ENCODE peak calls at places on chromosomes 2 and 18, in six cellular contexts. U, P, N, L, H and D are unnamed samples.

GRCh38 chr2:184067502-184067901 is 530.8 kb upstream of the ZNF804A start:
- DNase-seq in P (no peak), L (no peak), N (no peak), U (no peak), H (no peak), D (no peak)

GRCh38 chr2:119921825-119922224 is 91.1 kb upstream of the EPB41L5 start:
- DNase-seq in U (no peak), P (no peak), L (no peak), H (no peak), N (no peak), D (no peak)

GRCh38 chr2:101440127-101440738 is 34.7 kb downstream of the RFX8 start:
- DNase-seq in L (no peak), P (no peak), N (peak; percentile 43), U (no peak), H (no peak), D (no peak)

GRCh38 chr2:230525682-230526081 is 109.7 kb downstream of the SP100 start:
- DNase-seq in U (no peak), L (no peak), P (no peak), N (peak; percentile 19), H (no peak), D (no peak)

GRCh38 chr18:47996091-47996541 is 65.7 kb upstream of the SMAD2 start:
- DNase-seq in N (no peak), L (no peak), H (no peak), U (no peak), P (no peak), D (no peak)

GRCh38 chr2:19818039-19818438 is 83.7 kb downstream of the TTC32 start:
- DNase-seq in H (no peak), N (no peak), U (no peak), P (peak; percentile 7), L (no peak), D (no peak)

GRCh38 chr2:70482401-70482800 is 71.2 kb downstream of the TGFA start:
- DNase-seq in L (no peak), N (no peak), U (no peak), H (no peak), P (no peak), D (no peak)

GRCh38 chr2:232418056-232418455 is 11.4 kb downstream of the ALPG start:
- DNase-seq in H (no peak), L (no peak), P (no peak), U (no peak), N (no peak), D (no peak)

GRCh38 chr18:61727241-61727640 is 165.6 kb downstream of the RNF152 start:
- DNase-seq in N (no peak), P (no peak), H (no peak), U (no peak), L (no peak), D (no peak)

GRCh38 chr2:197205590-197206215 is 104.9 kb downstream of the ANKRD44 start:
- DNase-seq in P (no peak), L (peak; percentile 56), N (no peak), U (no peak), H (no peak), D (no peak)

GRCh38 chr2:158796606-158797005 is 1.5 kb downstream of the DAPL1 start:
- DNase-seq in L (no peak), U (no peak), P (no peak), N (no peak), H (no peak), D (no peak)

GRCh38 chr2:72676341-72677025 is 149.3 kb downstream of the EXOC6B start:
- DNase-seq in U (no peak), L (no peak), P (no peak), N (peak; percentile 6), H (no peak), D (no peak)

GRCh38 chr2:28895189-28895893 is 874 bp downstream of the WDR43 start:
- DNase-seq in N (peak; percentile 54), L (no peak), P (peak; percentile 53), U (peak; percentile 23), H (no peak), D (peak; percentile 14)

GRCh38 chr2:180705122-180705521 is 275.3 kb upstream of the UBE2E3 start:
- DNase-seq in L (no peak), N (no peak), H (no peak), P (no peak), U (no peak), D (no peak)

GRCh38 chr18:75214766-75215515 is 4.3 kb downstream of the TSHZ1 start:
- DNase-seq in L (no peak), P (no peak), U (no peak), H (no peak), N (peak; percentile 20), D (no peak)

GRCh38 chr2:162430323-162430722 is 86.4 kb downstream of the GCA start:
- DNase-seq in P (no peak), N (peak; percentile 21), U (no peak), H (no peak), L (no peak), D (no peak)

DNA sequence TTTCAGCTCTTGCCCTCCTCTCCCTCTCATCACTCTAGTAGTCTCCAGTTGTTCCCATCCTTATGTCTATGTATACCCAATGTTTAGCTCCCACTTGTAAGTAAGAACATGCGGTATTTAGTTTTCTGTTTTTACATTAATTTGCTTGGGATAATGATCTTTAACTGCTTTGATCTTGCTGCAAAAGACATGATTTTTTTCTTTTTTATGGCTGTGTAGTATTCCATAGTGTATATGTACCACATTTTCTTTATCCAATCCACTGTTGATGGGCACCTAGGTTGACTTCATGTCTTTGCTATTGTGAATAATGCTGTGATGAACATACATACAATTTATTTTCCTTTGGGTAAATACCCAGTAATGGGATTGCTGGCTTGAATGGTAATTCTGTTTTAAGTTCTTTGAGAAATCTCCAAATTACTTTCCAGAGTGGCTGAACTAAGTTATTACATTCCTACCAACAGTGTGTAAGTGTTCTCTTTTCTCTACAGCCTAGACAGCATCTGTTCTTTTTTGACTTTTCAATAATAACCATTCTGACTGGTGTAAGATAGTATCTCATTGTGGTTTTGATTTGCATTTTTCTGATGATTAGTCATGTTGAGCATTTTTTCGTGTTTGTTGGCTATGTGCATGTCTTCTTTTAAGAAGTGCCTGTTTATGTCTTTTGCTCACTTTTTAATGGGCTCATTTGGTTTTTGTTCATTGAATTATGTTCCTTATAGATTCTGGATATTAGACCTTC is 179.6 kb upstream of the SLC39A10 start:
- DNase-seq in N (no peak), P (no peak), H (no peak), U (no peak), L (no peak), D (no peak)
- TF ChIP-seq TAF1 in N (no peak), P (no peak), H (no peak), U (no peak), L (no peak), D (no peak)

DNA sequence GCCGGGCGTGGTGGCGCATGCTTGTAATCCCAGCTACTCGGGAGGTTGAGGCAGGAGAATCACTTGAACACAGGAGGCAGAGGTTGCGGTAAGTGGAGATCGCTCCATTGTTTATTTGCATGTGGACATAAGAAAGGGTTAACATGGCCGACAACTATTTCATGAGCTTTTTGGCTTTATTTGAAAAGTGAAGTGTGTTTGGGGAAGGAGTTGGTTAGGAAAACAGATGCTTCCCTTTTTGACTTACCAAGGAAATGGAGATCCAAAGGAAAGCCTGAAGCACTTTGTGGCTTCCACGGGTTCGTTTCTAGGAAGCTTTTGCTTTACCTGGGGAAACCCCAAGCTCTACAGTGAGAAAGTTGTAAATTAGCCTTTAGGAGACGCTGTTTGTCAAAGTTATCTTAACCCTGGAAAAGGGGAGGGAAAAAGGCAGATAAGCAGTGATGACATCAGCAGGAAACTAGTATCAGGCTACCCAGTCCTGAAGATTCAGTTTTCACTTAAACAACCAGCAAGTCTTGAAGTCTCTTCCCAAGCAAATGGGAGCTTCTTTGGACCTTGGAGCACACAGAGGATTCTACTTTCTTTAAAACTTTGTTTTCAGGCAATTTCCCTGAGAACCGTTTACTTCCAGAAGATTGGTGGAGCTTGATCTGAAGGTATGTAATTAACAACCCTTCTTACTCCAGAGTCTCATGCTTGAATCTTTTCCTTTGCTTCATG is at the start of gene CASP10:
- DNase-seq in U (no peak), L (peak; percentile 77), P (no peak), H (peak; percentile 70), N (peak; percentile 94), D (no peak)
- TF ChIP-seq POLR2AphosphoS5 in U (no peak), L (peak; percentile 27), P (no peak), H (peak; percentile 83), N (peak; percentile 97), D (no peak)

GRCh38 chr2:8196311-8196710 is 485.5 kb upstream of the ID2 start:
- DNase-seq in N (no peak), P (no peak), H (no peak), L (no peak), U (no peak), D (no peak)

GRCh38 chr2:8191427-8191826 is 490.4 kb upstream of the ID2 start:
- DNase-seq in N (no peak), H (no peak), P (no peak), L (no peak), U (no peak), D (no peak)

GRCh38 chr2:8193146-8193545 is 488.7 kb upstream of the ID2 start:
- DNase-seq in L (no peak), H (no peak), U (no peak), N (no peak), P (no peak), D (no peak)

GRCh38 chr2:8197101-8197500 is 484.8 kb upstream of the ID2 start:
- DNase-seq in L (no peak), N (no peak), P (no peak), U (no peak), H (no peak), D (no peak)

GRCh38 chr2:8193686-8194615 is 487.9 kb upstream of the ID2 start:
- DNase-seq in N (no peak), P (peak; percentile 60), H (no peak), L (no peak), U (no peak), D (no peak)
- TF ChIP-seq POLR2A in N (no peak), P (no peak), H (no peak), L (no peak), U (no peak), D (no peak)

GRCh38 chr2:97759727-97760407 is 46.5 kb downstream of the ZAP70 start:
- DNase-seq in U (no peak), L (no peak), H (peak; percentile 27), P (no peak), N (no peak), D (no peak)

GRCh38 chr2:97758131-97758705 is 44.8 kb downstream of the ZAP70 start:
- DNase-seq in P (no peak), U (no peak), H (no peak), L (no peak), N (no peak), D (no peak)

GRCh38 chr2:97763176-97763845 is 49.9 kb downstream of the ZAP70 start:
- DNase-seq in L (no peak), U (no peak), H (no peak), P (no peak), N (no peak), D (no peak)

GRCh38 chr2:97761192-97761591 is 47.8 kb downstream of the ZAP70 start:
- DNase-seq in H (no peak), P (no peak), L (no peak), U (no peak), N (no peak), D (no peak)

DNA sequence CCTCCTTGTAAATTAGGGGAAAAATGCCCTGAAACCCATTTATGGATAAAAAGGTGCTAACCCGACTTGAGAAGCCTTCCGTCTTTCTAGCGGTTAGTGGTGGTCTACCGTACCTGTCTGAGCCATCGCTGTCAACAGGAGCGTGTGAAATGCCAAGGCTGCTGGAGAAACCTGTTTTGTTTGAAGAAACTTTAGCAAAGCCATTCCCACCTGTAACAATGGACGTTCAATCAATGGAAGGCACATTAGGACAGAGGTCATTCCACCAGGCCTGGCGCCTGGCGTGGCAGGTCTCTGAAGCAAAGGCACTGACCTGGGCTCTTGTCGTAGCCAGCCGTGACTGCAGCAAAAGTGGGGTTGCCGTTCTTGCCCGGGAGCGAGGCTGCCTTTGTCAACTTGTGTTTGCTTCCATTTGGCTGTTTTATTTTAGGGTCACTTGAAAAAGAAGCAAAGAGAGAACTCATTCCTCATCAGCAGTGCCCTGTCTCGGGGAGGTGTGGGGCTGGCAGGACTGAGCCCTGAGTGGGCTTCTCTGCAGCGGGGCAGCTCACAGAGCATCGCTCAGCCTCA is 47.2 kb downstream of the ZAP70 start:
- DNase-seq in P (no peak), U (no peak), N (no peak), L (no peak), H (no peak), D (no peak)
- TF ChIP-seq TAF1 in P (no peak), U (no peak), N (no peak), L (no peak), H (no peak), D (no peak)